ENCODE peak calls at places on chromosomes 2 and 18, in four cellular contexts. R, I, N and V are unnamed samples. For H3K4me1, the result is how much of the 10 kb centered on the place peaks cover.

GRCh38 chr2:196131949-196132925 is 39.1 kb downstream of the STK17B start:
- DNase-seq in N (peak), R (no peak), I (peak), V (no peak)

GRCh38 chr18:79399275-79400081 is 3.7 kb downstream of the NFATC1 start:
- DNase-seq in R (no peak), N (peak), I (no peak), V (no peak)

GRCh38 chr2:29950432-29950943 is 29.1 kb upstream of the ALK start:
- DNase-seq in N (no peak), I (no peak), R (no peak), V (no peak)

GRCh38 chr2:88187927-88188326 is 17.8 kb downstream of the THNSL2 start:
- DNase-seq in R (no peak), I (no peak), N (peak), V (no peak)

GRCh38 chr2:224807153-224807964 is 91.2 kb upstream of the CCDC195 start:
- DNase-seq in N (no peak), I (no peak), R (no peak), V (no peak)

GRCh38 chr18:24814521-24814920 is 354.1 kb downstream of the HRH4 start:
- DNase-seq in N (no peak), I (no peak), R (no peak), V (no peak)

GRCh38 chr2:238955648-238956531 is 108.0 kb downstream of the TWIST2 start:
- DNase-seq in I (no peak), R (no peak), N (no peak), V (no peak)

GRCh38 chr2:148726228-148726627 is 81.7 kb downstream of the EPC2 start:
- DNase-seq in R (no peak), N (no peak), I (no peak), V (no peak)

GRCh38 chr2:61179701-61180639 is 18.0 kb downstream of the C2orf74 start:
- DNase-seq in R (peak), N (no peak), I (no peak), V (no peak)

GRCh38 chr2:52976132-52976949 is 791.3 kb upstream of the CHAC2 start:
- DNase-seq in I (peak), R (no peak), N (peak), V (peak)

GRCh38 chr2:132824716-132825115 is 154.7 kb upstream of the LYPD1 start:
- DNase-seq in R (no peak), I (no peak), N (no peak), V (no peak)

GRCh38 chr2:180017764-180018163 is 10.7 kb upstream of the CWC22 start:
- DNase-seq in R (peak), N (no peak), I (no peak), V (no peak)

GRCh38 chr2:101205521-101205998 is 47.1 kb upstream of the CNOT11 start:
- DNase-seq in R (peak), N (peak), I (peak), V (peak)

GRCh38 chr18:35005963-35006577 is 35.1 kb upstream of the MAPRE2 start:
- DNase-seq in I (peak), N (peak), R (no peak), V (peak)

GRCh38 chr18:67282796-67283195 is 233.7 kb downstream of the DSEL start:
- DNase-seq in I (no peak), R (no peak), N (no peak), V (no peak)

GRCh38 chr18:75068682-75069435 is 140.1 kb downstream of the PTGR3 start:
- DNase-seq in I (no peak), N (no peak), R (no peak), V (no peak)

GRCh38 chr2:127700527-127701192 is 637 bp upstream of the SFT2D3 start:
- DNase-seq in R (peak), I (peak), N (peak), V (peak)

GRCh38 chr2:24819442-24820174 is 26.4 kb downstream of the CENPO start:
- DNase-seq in R (no peak), N (no peak), I (no peak), V (no peak)

GRCh38 chr2:167550448-167550847 is 662.2 kb downstream of the XIRP2 start:
- DNase-seq in I (no peak), N (peak), R (no peak), V (no peak)

GRCh38 chr18:23658296-23658695 is 4.4 kb downstream of the ANKRD29 start:
- DNase-seq in N (no peak), I (no peak), R (no peak), V (no peak)

GRCh38 chr2:177881921-177882320 is 190.7 kb downstream of the PDE11A start:
- DNase-seq in I (no peak), N (no peak), R (no peak), V (no peak)

GRCh38 chr2:43075906-43076585 is 150.4 kb downstream of the ZFP36L2 start:
- DNase-seq in R (no peak), I (peak), N (no peak), V (no peak)

GRCh38 chr2:134253804-134254203 is at the start of gene MGAT5:
- DNase-seq in R (no peak), N (no peak), I (no peak), V (no peak)
- H3K4me1 ChIP-seq in R (under half), N (half or more), I (under half), V (under half)

GRCh38 chr2:47076126-47076506 is 79.0 kb downstream of the STPG4 start:
- DNase-seq in N (no peak), R (no peak), I (no peak), V (no peak)
- H3K4me1 ChIP-seq in N (under half), R (half or more), I (half or more), V (under half)

GRCh38 chr18:63218472-63218871 is 101.1 kb downstream of the BCL2 start:
- DNase-seq in I (no peak), R (no peak), N (no peak), V (no peak)
- H3K4me1 ChIP-seq in I (under half), R (under half), N (under half), V (under half)

DNA sequence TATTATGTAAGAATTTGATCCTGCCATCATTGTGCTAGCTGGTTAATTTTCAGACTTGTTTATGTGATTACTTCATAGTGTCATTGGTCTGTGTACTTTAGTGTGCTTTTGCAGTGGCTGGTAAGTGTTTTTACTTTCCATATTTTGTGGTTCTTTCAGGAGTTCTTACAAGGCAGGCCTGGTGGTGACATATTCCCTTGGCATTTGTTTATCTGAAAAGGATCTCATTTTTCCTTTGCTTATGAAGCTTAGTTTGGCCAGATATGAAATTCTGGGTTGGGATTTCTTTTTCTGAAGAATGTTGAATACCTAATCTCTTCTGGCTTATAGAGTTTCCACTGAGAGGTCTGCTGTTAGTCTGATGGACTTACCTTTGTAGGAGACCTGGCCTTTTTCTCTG is 72.8 kb upstream of the MC4R start:
- DNase-seq in N (no peak), R (no peak), I (peak), V (no peak)
- H3K4me1 ChIP-seq in N (under half), R (under half), I (under half), V (under half)

DNA sequence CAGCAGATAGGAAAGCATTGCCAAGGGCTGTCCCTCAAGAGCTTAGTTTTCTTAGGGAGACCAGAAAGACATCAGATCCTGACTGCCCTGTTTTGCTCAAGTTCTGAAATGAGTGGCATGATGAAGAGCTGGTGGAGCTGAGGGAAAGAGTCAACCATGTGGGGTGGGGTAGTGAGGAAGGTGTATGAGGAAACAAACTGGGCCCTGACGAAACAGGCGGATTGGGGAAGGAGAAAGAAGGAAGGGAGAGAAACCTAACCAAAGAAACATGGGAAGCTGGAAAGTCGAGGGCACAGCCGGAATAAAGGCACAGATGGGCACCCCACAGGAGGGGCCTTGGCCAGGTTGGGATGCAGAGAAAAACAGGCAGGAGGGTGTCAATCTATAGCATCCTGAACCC is 8.0 kb downstream of the TGOLN2 start:
- DNase-seq in R (no peak), I (no peak), N (no peak), V (no peak)
- H3K4me1 ChIP-seq in R (under half), I (under half), N (under half), V (under half)

GRCh38 chr2:38602732-38603401 is at the start of gene HNRNPLL:
- DNase-seq in I (peak), R (peak), N (peak), V (peak)
- H3K4me1 ChIP-seq in I (under half), R (under half), N (half or more), V (under half)

DNA sequence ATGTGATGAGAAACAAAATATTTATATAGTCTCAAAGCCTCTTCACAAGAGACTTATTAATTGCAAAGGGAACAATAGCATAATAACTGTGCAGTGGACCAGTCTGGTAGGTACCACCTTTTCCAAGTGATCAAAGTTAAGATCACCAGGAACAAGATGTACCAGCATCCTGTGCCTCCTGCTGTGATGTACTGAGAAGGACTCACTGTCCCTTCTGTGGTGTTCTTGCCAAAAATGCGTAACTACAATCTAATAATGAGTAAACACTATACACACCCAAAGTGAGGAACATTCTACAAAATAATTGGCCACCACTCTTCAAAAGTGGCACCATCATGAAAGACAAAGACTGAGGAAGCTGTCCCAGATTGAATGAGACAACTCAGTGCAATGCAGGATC is 14.5 kb downstream of the GNLY start:
- DNase-seq in R (no peak), I (no peak), N (no peak), V (no peak)
- H3K4me1 ChIP-seq in R (half or more), I (under half), N (under half), V (under half)

DNA sequence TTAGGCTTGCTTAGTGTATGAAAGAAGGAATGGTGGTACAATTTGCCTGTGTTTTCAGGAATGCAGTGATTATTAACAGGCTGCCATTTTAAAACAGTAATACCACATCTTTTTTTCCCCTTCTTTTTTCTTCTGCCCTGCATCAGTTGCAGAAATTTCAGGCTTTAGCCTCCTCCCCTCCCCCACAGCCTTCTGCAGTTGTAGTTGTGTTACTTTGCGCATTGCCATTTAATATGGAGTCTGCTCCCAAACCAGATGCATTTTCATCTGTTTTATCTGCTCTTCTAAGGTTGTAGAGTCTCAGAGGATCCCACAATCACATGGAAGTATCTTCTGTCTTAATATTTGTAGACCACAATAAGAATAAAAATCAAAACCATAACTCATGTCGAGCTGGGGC is 3.8 kb downstream of the ASXL3 start:
- DNase-seq in R (no peak), I (no peak), N (no peak), V (no peak)
- H3K4me1 ChIP-seq in R (under half), I (under half), N (under half), V (under half)

DNA sequence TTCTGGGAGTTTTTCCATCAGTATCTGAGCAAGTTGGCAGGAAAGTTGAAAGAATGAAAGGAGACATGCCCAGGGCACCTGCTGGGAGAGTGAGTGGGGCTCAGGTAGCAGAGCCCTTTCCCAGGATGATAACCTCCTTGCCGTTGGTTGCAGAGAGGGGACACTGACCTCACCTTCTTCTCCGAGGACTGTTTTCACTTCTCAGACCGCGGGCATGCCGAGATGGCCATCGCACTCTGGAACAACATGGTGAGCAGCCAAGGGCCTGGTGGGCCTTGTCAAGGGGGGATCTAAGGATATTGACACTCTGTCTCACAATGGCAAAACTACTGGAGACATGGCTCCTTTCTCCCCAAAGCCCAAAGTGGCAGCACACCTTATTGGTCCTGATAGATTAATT is 118.8 kb upstream of the PPP1CB start:
- DNase-seq in R (no peak), I (no peak), N (no peak), V (no peak)
- H3K4me1 ChIP-seq in R (half or more), I (under half), N (under half), V (under half)

GRCh38 chr2:240703417-240704341 is 12.0 kb downstream of the AQP12A start:
- DNase-seq in R (no peak), N (no peak), I (no peak), V (no peak)
- H3K4me1 ChIP-seq in R (under half), N (under half), I (under half), V (under half)